ENCODE peak calls at places on chromosomes 13 and 19, in four cellular contexts. G is GM12878, J is K562, K is HL-60. T is an unnamed sample.

GRCh38 chr13:78604782-78605611 is 1.6 kb upstream of the POU4F1 start:
- DNase-seq in G (no peak), J (peak; percentile 36), K (no peak), T (no peak)

GRCh38 chr19:18635831-18636182 is 1.0 kb upstream of the KLHL26 start:
- DNase-seq in G (no peak), J (no peak), K (no peak), T (no peak)

GRCh38 chr19:2355168-2356035 is 4.7 kb upstream of the TMPRSS9 start:
- DNase-seq in G (no peak), J (no peak), K (no peak), T (no peak)

GRCh38 chr19:993831-994393 is 6.3 kb upstream of the GRIN3B start:
- DNase-seq in G (no peak), J (no peak), K (no peak), T (no peak)

GRCh38 chr13:47933688-47934011 is 67.4 kb downstream of the SUCLA2 start:
- DNase-seq in G (no peak), J (no peak), K (peak; percentile 47), T (no peak)

GRCh38 chr13:87057807-87058520 is 613.2 kb upstream of the SLITRK5 start:
- DNase-seq in G (no peak), J (no peak), K (no peak), T (no peak)

GRCh38 chr13:28406728-28407266 is 88.1 kb downstream of the FLT1 start:
- DNase-seq in G (no peak), J (no peak), K (no peak), T (no peak)

GRCh38 chr13:85170372-85170771 is 628.8 kb downstream of the SLITRK6 start:
- DNase-seq in G (no peak), J (no peak), K (no peak), T (no peak)

GRCh38 chr13:34224877-34225276 is 406.9 kb downstream of the RFC3 start:
- DNase-seq in G (no peak), J (no peak), K (no peak), T (no peak)

GRCh38 chr13:74026753-74027152 is 107.5 kb downstream of the KLF12 start:
- DNase-seq in G (peak; percentile 71), J (no peak), K (no peak), T (peak; percentile 13)

GRCh38 chr13:79447741-79448140 is 33.2 kb upstream of the NDFIP2 start:
- DNase-seq in G (no peak), J (no peak), K (no peak), T (no peak)

GRCh38 chr19:1312732-1313694 is 27.3 kb downstream of the EFNA2 start:
- DNase-seq in G (no peak), J (no peak), K (no peak), T (no peak)

GRCh38 chr19:4361152-4362037 is 18.0 kb downstream of the MPND start:
- DNase-seq in G (no peak), J (peak; percentile 58), K (no peak), T (no peak)

GRCh38 chr19:45311640-45312039 is 11.0 kb downstream of the CKM start:
- DNase-seq in G (no peak), J (no peak), K (peak; percentile 36), T (no peak)

GRCh38 chr19:47707135-47707925 is 5.9 kb upstream of the EHD2 start:
- DNase-seq in G (peak; percentile 21), J (peak; percentile 77), K (peak; percentile 57), T (peak; percentile 70)

GRCh38 chr13:93843082-93843481 is 616.5 kb downstream of the GPC6 start:
- DNase-seq in G (no peak), J (no peak), K (no peak), T (no peak)

GRCh38 chr19:6062961-6063575 is 47.2 kb downstream of the RFX2 start:
- DNase-seq in G (no peak), J (no peak), K (no peak), T (no peak)

GRCh38 chr19:20162821-20163220 is 4.2 kb upstream of the ZNF486 start:
- DNase-seq in G (no peak), J (no peak), K (peak; percentile 0), T (no peak)

GRCh38 chr19:45863840-45864628 is at the start of gene FOXA3:
- DNase-seq in G (no peak), J (peak; percentile 93), K (no peak), T (peak; percentile 85)

GRCh38 chr19:48372904-48373303 is 8.7 kb downstream of the SYNGR4 start:
- DNase-seq in G (no peak), J (no peak), K (no peak), T (no peak)

GRCh38 chr13:25095862-25096453 is at the start of gene PABPC3:
- DNase-seq in G (no peak), J (no peak), K (no peak), T (no peak)

GRCh38 chr13:91702411-91702810 is 304.0 kb downstream of the GPC5 start:
- DNase-seq in G (no peak), J (no peak), K (no peak), T (no peak)

GRCh38 chr13:32791545-32792172 is 205.4 kb downstream of the PDS5B start:
- DNase-seq in G (peak; percentile 62), J (no peak), K (no peak), T (peak; percentile 28)

GRCh38 chr13:109840201-109840892 is 54.0 kb upstream of the IRS2 start:
- DNase-seq in G (no peak), J (no peak), K (no peak), T (no peak)

GRCh38 chr19:29666634-29667389 is 1.6 kb downstream of the PLEKHF1 start:
- DNase-seq in G (no peak), J (no peak), K (no peak), T (no peak)

GRCh38 chr19:39363909-39364457 is 21.8 kb downstream of the SAMD4B start:
- DNase-seq in G (no peak), J (no peak), K (no peak), T (no peak)

GRCh38 chr19:12841094-12841493 is 2.8 kb downstream of the MAST1 start:
- DNase-seq in G (no peak), J (peak; percentile 85), K (no peak), T (no peak)

GRCh38 chr19:7926021-7926726 is at the start of gene CTXN1:
- DNase-seq in G (no peak), J (peak; percentile 83), K (no peak), T (peak; percentile 92)

GRCh38 chr19:29477831-29478577 is 47.8 kb upstream of the VSTM2B start:
- DNase-seq in G (no peak), J (no peak), K (no peak), T (no peak)

GRCh38 chr13:64054306-64054705 is 2638.7 kb upstream of the PCDH20 start:
- DNase-seq in G (no peak), J (no peak), K (no peak), T (no peak)

GRCh38 chr13:33678084-33678483 is 139.9 kb upstream of the RFC3 start:
- DNase-seq in G (no peak), J (peak; percentile 29), K (no peak), T (no peak)

GRCh38 chr13:51632643-51633357 is 48.5 kb downstream of the WDFY2 start:
- DNase-seq in G (no peak), J (no peak), K (no peak), T (no peak)

GRCh38 chr13:66855110-66855509 is 375.0 kb downstream of the PCDH9 start:
- DNase-seq in G (no peak), J (no peak), K (no peak), T (no peak)

GRCh38 chr13:34863360-34864135 is 78.5 kb upstream of the NBEA start:
- DNase-seq in G (no peak), J (no peak), K (no peak), T (no peak)

GRCh38 chr13:98172570-98173405 is 4.3 kb downstream of the RNF113B start:
- DNase-seq in G (no peak), J (no peak), K (no peak), T (no peak)
- TF ChIP-seq SPI1 in G (no peak), J (no peak), K (peak; percentile 6), T (no peak)

GRCh38 chr13:23919006-23919405 is 21.7 kb upstream of the C1QTNF9B start:
- DNase-seq in G (no peak), J (no peak), K (no peak), T (no peak)

GRCh38 chr13:23921451-23921888 is 24.2 kb upstream of the C1QTNF9B start:
- DNase-seq in G (no peak), J (peak; percentile 12), K (peak; percentile 1), T (no peak)

GRCh38 chr13:23915308-23915707 is 18.0 kb upstream of the C1QTNF9B start:
- DNase-seq in G (no peak), J (no peak), K (no peak), T (no peak)

GRCh38 chr13:23922005-23922932 is 25.0 kb upstream of the C1QTNF9B start:
- DNase-seq in G (no peak), J (no peak), K (no peak), T (no peak)

GRCh38 chr13:23918208-23918607 is 20.9 kb upstream of the C1QTNF9B start:
- DNase-seq in G (no peak), J (no peak), K (no peak), T (no peak)
- TF ChIP-seq SPI1 in G (no peak), J (no peak), K (no peak), T (no peak)

DNA sequence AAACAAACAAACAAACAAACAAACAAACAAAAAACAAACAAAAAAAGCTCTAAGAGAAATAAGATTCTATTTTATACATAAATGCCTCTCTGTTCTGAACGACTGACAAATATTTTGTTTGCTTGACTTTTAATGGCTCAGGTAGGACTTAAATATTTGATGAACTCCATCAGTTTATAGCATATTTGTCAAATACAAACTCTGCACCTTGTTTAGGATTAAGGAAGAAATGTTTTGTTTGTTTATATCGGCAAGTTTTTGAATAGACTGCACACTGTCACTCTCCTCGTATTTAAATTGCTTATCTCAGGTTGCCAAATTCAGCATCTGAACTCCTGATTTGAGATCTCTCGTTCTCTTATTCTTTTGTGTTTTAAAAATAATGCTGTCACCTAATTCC is 1499.7 kb upstream of the SLC10A2 start:
- DNase-seq in G (no peak), J (no peak), K (no peak), T (no peak)
- TF ChIP-seq SPI1 in G (no peak), J (no peak), K (no peak), T (no peak)

DNA sequence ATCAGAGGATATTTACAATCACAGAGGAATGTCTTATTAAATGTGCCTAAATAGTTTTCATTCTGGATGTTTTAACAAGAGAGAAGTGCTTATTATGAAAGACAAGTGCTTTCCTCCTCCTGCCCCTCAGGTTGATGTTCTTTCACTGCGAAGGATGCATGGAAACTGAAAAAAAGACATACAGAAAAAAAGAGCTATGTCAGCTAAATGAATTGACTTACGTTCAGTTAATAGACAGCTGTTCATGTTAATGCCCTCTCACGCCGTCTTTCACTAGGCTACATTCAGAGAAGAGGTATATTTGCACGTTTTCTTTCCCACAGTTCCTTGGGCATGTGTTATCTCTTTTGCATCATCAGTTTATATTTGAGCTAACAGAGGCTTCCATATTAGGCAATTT is 821.8 kb upstream of the PCDH9 start:
- DNase-seq in G (no peak), J (no peak), K (no peak), T (no peak)
- TF ChIP-seq SPI1 in G (no peak), J (no peak), K (no peak), T (no peak)

GRCh38 chr13:114015608-114016295 is 41.9 kb upstream of the C13orf46 start:
- DNase-seq in G (no peak), J (no peak), K (no peak), T (no peak)
- TF ChIP-seq SPI1 in G (no peak), J (no peak), K (no peak), T (no peak)

DNA sequence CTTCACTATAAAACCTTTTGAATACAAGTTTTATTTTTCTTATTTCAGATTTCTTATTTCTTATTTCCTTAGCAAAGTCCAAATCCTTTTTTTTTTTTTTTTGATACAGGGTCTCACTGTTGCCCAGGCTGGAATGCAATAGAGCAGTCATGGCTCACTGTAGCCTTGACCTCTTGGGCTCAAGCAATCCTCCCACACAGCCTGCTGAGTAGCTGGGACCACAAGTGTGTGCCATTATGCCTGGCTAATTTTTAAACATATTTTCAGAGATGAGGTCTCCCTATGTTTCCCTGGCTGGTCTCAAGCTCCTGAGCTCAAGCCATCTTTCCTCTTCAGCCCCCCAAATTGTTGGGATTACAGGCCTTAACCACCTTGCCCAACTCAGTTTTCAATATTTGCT is 334.3 kb downstream of the DLEU7 start:
- DNase-seq in G (no peak), J (no peak), K (no peak), T (no peak)
- TF ChIP-seq SPI1 in G (no peak), J (no peak), K (no peak), T (no peak)